ENCODE peak calls at places on chromosomes 5 and 9, in seven cellular contexts. U is iPS-NIHi11, T is head of caudate nucleus, O is AG08395, S is activated T-helper 1 cell treated with Interleukin-2 at 50 U/mL for 16 hours, N is AG10803, Y is cardiac muscle cell. M is an unnamed sample.

GRCh38 chr5:43236633-43237355 is 44.8 kb downstream of the NIM1K start:
- DNase-seq in S (no peak), U (no peak), T (no peak), N (no peak), O (no peak), Y (no peak), M (no peak)

GRCh38 chr9:109536859-109537258 is 38.8 kb upstream of the PTPN3 start:
- DNase-seq in O (no peak), T (no peak), Y (no peak), U (no peak), N (no peak), S (no peak), M (peak; percentile 46)

GRCh38 chr5:36090033-36090432 is 23.4 kb upstream of the UGT3A2 start:
- DNase-seq in U (peak; percentile 45), Y (peak; percentile 24), N (peak; percentile 39), T (no peak), S (no peak), O (peak; percentile 34), M (no peak)

GRCh38 chr9:20815923-20816703 is 132.1 kb downstream of the FOCAD start:
- DNase-seq in Y (no peak), O (no peak), U (no peak), S (no peak), T (no peak), N (no peak), M (no peak)

GRCh38 chr9:131995382-131995781 is 84.3 kb downstream of the MED27 start:
- DNase-seq in S (no peak), Y (no peak), N (no peak), O (peak; percentile 42), T (no peak), U (no peak), M (no peak)

GRCh38 chr5:176541338-176542134 is 4.3 kb upstream of the RNF44 start:
- DNase-seq in S (peak; percentile 71), U (peak; percentile 59), Y (peak; percentile 64), T (no peak), O (no peak), N (no peak), M (peak; percentile 34)

GRCh38 chr5:5335115-5335514 is 87.4 kb upstream of the ICE1 start:
- DNase-seq in N (no peak), O (no peak), S (no peak), T (no peak), U (no peak), Y (no peak), M (no peak)

GRCh38 chr9:108001219-108001618 is 511.6 kb upstream of the KLF4 start:
- DNase-seq in S (no peak), O (no peak), Y (no peak), U (no peak), T (no peak), N (no peak), M (no peak)

GRCh38 chr5:95471922-95472321 is 80.8 kb downstream of the FAM81B start:
- DNase-seq in T (no peak), S (no peak), U (no peak), N (peak; percentile 59), O (peak; percentile 44), Y (peak; percentile 39), M (no peak)

GRCh38 chr9:18485691-18486090 is 11.7 kb downstream of the ADAMTSL1 start:
- DNase-seq in T (no peak), S (no peak), N (peak; percentile 78), U (no peak), Y (peak; percentile 53), O (no peak), M (no peak)

GRCh38 chr9:70000481-70000880 is 43.2 kb upstream of the MAMDC2 start:
- DNase-seq in U (no peak), Y (no peak), T (no peak), S (no peak), N (no peak), O (no peak), M (no peak)

GRCh38 chr9:37602817-37603216 is 10.4 kb upstream of the TOMM5 start:
- DNase-seq in N (no peak), O (no peak), U (no peak), S (no peak), Y (no peak), T (no peak), M (peak; percentile 88)

GRCh38 chr5:9348296-9348996 is 197.4 kb downstream of the SEMA5A start:
- DNase-seq in S (no peak), T (no peak), N (peak; percentile 96), U (no peak), Y (peak; percentile 42), O (peak; percentile 80), M (no peak)

GRCh38 chr9:133971121-133971951 is 20.8 kb downstream of the VAV2 start:
- DNase-seq in S (no peak), O (no peak), Y (no peak), N (no peak), U (no peak), T (no peak), M (peak; percentile 32)

GRCh38 chr5:149932445-149933350 is 11.9 kb downstream of the PDE6A start:
- DNase-seq in Y (no peak), N (no peak), T (no peak), O (no peak), S (no peak), U (peak; percentile 48), M (peak; percentile 26)

GRCh38 chr5:119179857-119180641 is 109.2 kb downstream of the DMXL1 start:
- DNase-seq in T (no peak), S (no peak), O (no peak), U (no peak), Y (no peak), N (no peak), M (no peak)

GRCh38 chr5:39177629-39177959 is 41.8 kb downstream of the FYB1 start:
- DNase-seq in T (no peak), U (no peak), Y (no peak), S (no peak), N (no peak), O (no peak), M (no peak)

GRCh38 chr9:3962467-3962866 is 337.4 kb downstream of the GLIS3 start:
- DNase-seq in U (no peak), T (no peak), N (peak; percentile 61), S (no peak), Y (peak; percentile 54), O (peak; percentile 18), M (no peak)

GRCh38 chr5:91016954-91017690 is 366.0 kb downstream of the ARRDC3 start:
- DNase-seq in N (peak; percentile 32), T (no peak), O (peak; percentile 5), Y (peak; percentile 32), U (no peak), S (no peak), M (no peak)

GRCh38 chr5:119271758-119272730 is 83.8 kb upstream of the TNFAIP8 start:
- DNase-seq in U (no peak), S (no peak), N (peak; percentile 67), T (no peak), O (no peak), Y (no peak), M (no peak)

GRCh38 chr5:55226027-55226933 is 835 bp downstream of the MCIDAS start:
- DNase-seq in O (no peak), U (peak; percentile 95), S (no peak), N (peak; percentile 13), T (peak; percentile 43), Y (peak; percentile 59), M (peak; percentile 46)

GRCh38 chr9:90860826-90861225 is 59.2 kb downstream of the SYK start:
- DNase-seq in Y (no peak), O (no peak), U (no peak), T (no peak), S (no peak), N (no peak), M (peak; percentile 50)

GRCh38 chr5:80186634-80187033 is 69.2 kb downstream of the SERINC5 start:
- DNase-seq in O (no peak), T (no peak), U (no peak), Y (peak; percentile 71), S (no peak), N (no peak), M (peak; percentile 18)

GRCh38 chr9:134536101-134536900 is 105.3 kb upstream of the COL5A1 start:
- DNase-seq in T (no peak), U (no peak), O (peak; percentile 80), N (peak; percentile 83), S (no peak), Y (peak; percentile 80), M (no peak)

M was measured in body of pancreas.